ENCODE peak calls at places on chromosomes 2 and 18, in eight cellular contexts. E, W, U, A, S, R, F and J are unnamed samples.

GRCh38 chr18:61832858-61833257 is 59.9 kb downstream of the RNF152 start:
- DNase-seq in U (no peak), R (no peak), W (no peak), F (no peak), E (no peak), A (no peak), S (no peak), J (no peak)

GRCh38 chr18:59779979-59780378 is 82.8 kb upstream of the CCBE1 start:
- DNase-seq in F (peak; percentile 91), W (peak; percentile 82), R (no peak), U (no peak), S (no peak), E (peak; percentile 89), A (no peak), J (no peak)

GRCh38 chr2:167144179-167144898 is 256.1 kb downstream of the XIRP2 start:
- DNase-seq in R (no peak), E (peak; percentile 33), F (peak; percentile 71), U (no peak), W (peak; percentile 43), S (no peak), A (no peak), J (no peak)

GRCh38 chr18:70028734-70029133 is 81.1 kb upstream of the CD226 start:
- DNase-seq in U (no peak), R (no peak), W (no peak), A (no peak), E (no peak), S (no peak), F (no peak), J (no peak)

GRCh38 chr2:191539068-191539467 is 138.9 kb upstream of the NABP1 start:
- DNase-seq in U (no peak), S (peak; percentile 30), E (peak; percentile 33), F (peak; percentile 40), A (peak; percentile 19), R (peak; percentile 18), W (peak; percentile 57), J (no peak)

GRCh38 chr2:166373951-166374350 is 1.8 kb downstream of the SCN9A start:
- DNase-seq in W (peak; percentile 29), F (peak; percentile 95), S (peak; percentile 6), E (peak; percentile 91), A (no peak), R (no peak), U (no peak), J (no peak)

GRCh38 chr2:239728751-239729150 is 296.4 kb downstream of the NDUFA10 start:
- DNase-seq in W (no peak), E (no peak), U (no peak), A (no peak), R (no peak), S (no peak), F (no peak), J (no peak)

GRCh38 chr2:21821697-21822227 is 698.0 kb downstream of the TDRD15 start:
- DNase-seq in A (no peak), W (no peak), F (peak; percentile 52), E (no peak), R (no peak), S (no peak), U (no peak), J (no peak)

GRCh38 chr2:20313659-20314058 is 37.0 kb downstream of the PUM2 start:
- DNase-seq in W (no peak), S (no peak), E (peak; percentile 24), F (peak; percentile 27), U (no peak), A (no peak), R (no peak), J (no peak)

GRCh38 chr2:101509498-101510274 is 34.8 kb upstream of the RFX8 start:
- DNase-seq in W (peak; percentile 62), E (no peak), R (no peak), F (no peak), A (no peak), S (no peak), U (no peak), J (no peak)

GRCh38 chr18:78828131-78828530 is 151.5 kb upstream of the SALL3 start:
- DNase-seq in S (no peak), F (no peak), W (no peak), R (no peak), E (no peak), A (no peak), U (no peak), J (no peak)

GRCh38 chr18:53324353-53324752 is 900.1 kb downstream of the MBD2 start:
- DNase-seq in F (no peak), W (no peak), U (no peak), S (no peak), E (no peak), A (no peak), R (no peak), J (no peak)

GRCh38 chr18:63099848-63100625 is 219.5 kb downstream of the BCL2 start:
- DNase-seq in R (no peak), A (peak; percentile 52), U (peak; percentile 66), W (no peak), E (no peak), F (no peak), S (peak; percentile 68), J (no peak)

GRCh38 chr2:109378682-109379081 is 235.1 kb downstream of the SEPTIN10 start:
- DNase-seq in F (peak; percentile 30), U (no peak), A (no peak), W (no peak), R (no peak), E (no peak), S (no peak), J (no peak)

GRCh38 chr18:50819027-50819726 is 639 bp downstream of the MRO start:
- DNase-seq in A (no peak), U (peak; percentile 31), F (no peak), W (peak; percentile 65), E (peak; percentile 24), S (peak; percentile 65), R (no peak), J (no peak)

GRCh38 chr2:25251461-25252273 is 83.3 kb upstream of the POMC start:
- DNase-seq in E (peak; percentile 21), S (peak; percentile 48), W (peak; percentile 44), R (no peak), F (peak; percentile 7), U (peak; percentile 60), A (peak; percentile 88), J (no peak)

GRCh38 chr2:25618676-25619075 is 54.7 kb downstream of the DTNB start:
- DNase-seq in A (no peak), W (peak; percentile 50), F (peak; percentile 78), E (peak; percentile 99), S (peak; percentile 17), U (no peak), R (peak; percentile 53), J (no peak)

GRCh38 chr2:16050261-16051045 is 110.1 kb downstream of the MYCN start:
- DNase-seq in E (no peak), W (no peak), F (no peak), R (no peak), U (no peak), S (no peak), A (no peak), J (no peak)

GRCh38 chr2:180413331-180413730 is 406.2 kb upstream of the CWC22 start:
- DNase-seq in S (peak; percentile 1), R (no peak), F (no peak), E (no peak), W (no peak), A (no peak), U (no peak), J (no peak)

GRCh38 chr2:202375006-202375610 is 1.0 kb upstream of the BMPR2 start:
- DNase-seq in W (peak; percentile 93), F (peak; percentile 78), A (peak; percentile 21), S (peak; percentile 40), E (peak; percentile 55), U (peak; percentile 66), R (no peak), J (peak; percentile 36)

GRCh38 chr2:141195087-141195486 is 935.7 kb downstream of the LRP1B start:
- DNase-seq in A (no peak), E (no peak), F (no peak), W (no peak), S (no peak), R (no peak), U (no peak), J (no peak)

GRCh38 chr18:8661754-8662573 is 43.4 kb upstream of the MTCL1 start:
- DNase-seq in A (no peak), S (peak; percentile 48), E (peak; percentile 52), R (no peak), U (no peak), F (peak; percentile 28), W (peak; percentile 52), J (no peak)

GRCh38 chr2:236867441-236868260 is 218.0 kb upstream of the COPS8 start:
- DNase-seq in F (no peak), U (no peak), A (no peak), E (peak; percentile 89), R (no peak), W (no peak), S (no peak), J (no peak)

GRCh38 chr2:36376992-36377738 is 21.6 kb downstream of the CRIM1 start:
- DNase-seq in S (peak; percentile 82), F (no peak), A (no peak), W (no peak), E (peak; percentile 93), U (no peak), R (no peak), J (no peak)

GRCh38 chr2:159137511-159138101 is 148.9 kb downstream of the WDSUB1 start:
- DNase-seq in W (peak; percentile 35), R (no peak), F (no peak), U (no peak), A (no peak), E (no peak), S (no peak), J (no peak)

GRCh38 chr2:110876167-110876999 is 144.0 kb downstream of the ACOXL start:
- DNase-seq in F (no peak), W (no peak), E (no peak), S (no peak), U (no peak), R (no peak), A (no peak), J (no peak)
- TF ChIP-seq CTCF in F (no peak), W (no peak), E (no peak), S (no peak), U (no peak), R (peak; percentile 48), A (peak; percentile 28), J (no peak)

GRCh38 chr2:98923244-98923940 is 12.6 kb downstream of the CRACDL start:
- DNase-seq in U (no peak), W (no peak), F (no peak), S (no peak), E (no peak), A (no peak), R (no peak), J (no peak)
- TF ChIP-seq CTCF in U (no peak), W (no peak), F (peak; percentile 7), S (no peak), E (no peak), A (no peak), R (peak; percentile 40), J (no peak)

DNA sequence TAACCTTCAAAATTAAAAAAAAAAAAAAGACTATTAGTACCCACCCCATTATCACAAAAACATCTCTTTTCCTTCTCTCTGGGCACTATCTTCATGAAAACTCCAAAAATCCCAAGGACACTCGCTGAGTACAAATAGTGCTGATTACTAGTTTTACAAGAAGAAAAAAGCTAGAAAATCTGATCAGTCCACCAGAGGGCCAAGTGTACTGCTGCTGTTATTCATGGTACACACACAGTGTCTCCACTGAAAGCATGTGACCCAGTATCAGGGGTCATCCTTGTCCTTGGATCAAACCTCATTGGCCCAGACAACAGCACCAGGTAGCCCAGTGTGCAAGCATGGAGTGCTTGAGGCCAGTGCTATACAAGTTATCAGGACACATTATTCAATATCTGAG is 382.7 kb upstream of the KLHL29 start:
- DNase-seq in U (no peak), W (no peak), F (no peak), A (no peak), S (no peak), R (no peak), E (no peak), J (no peak)
- TF ChIP-seq CTCF in U (no peak), W (no peak), F (no peak), A (no peak), S (no peak), R (peak; percentile 6), E (no peak), J (no peak)

GRCh38 chr18:9965711-9966624 is 52.2 kb downstream of the VAPA start:
- DNase-seq in F (peak; percentile 58), R (no peak), W (peak; percentile 89), E (peak; percentile 56), A (no peak), U (no peak), S (no peak), J (no peak)
- TF ChIP-seq CTCF in F (no peak), R (no peak), W (no peak), E (no peak), A (no peak), U (no peak), S (no peak), J (no peak)